ENCODE peak calls at places on chromosomes 12 and 14, in ten cellular contexts. O is glomerular endothelial cell; K is GM04503; V is GM04504; C is OCI-M1; U is neural crest cell; G is left ventricle myocardium superior; W is upper lobe of right lung; Y is left colon; A is stimulated activated CD4-positive, alpha-beta T cell treated with anti-CD3 and anti-CD28 coated beads, TNF-alpha, amount 100 ng/mL, for 24 hours. Q is an unnamed sample.
A peak's percentile ranks its signal among the peaks of the same experiment; 100 is the strongest.

GRCh38 chr14:74324945-74325361 is 22.2 kb upstream of the ABCD4 start:
- DNase-seq in O (no peak), K (no peak), V (no peak), C (peak; percentile 53), U (peak; percentile 14), G (no peak), W (no peak), Y (no peak), A (no peak), Q (no peak)

GRCh38 chr12:122124370-122124769 is 45.8 kb downstream of the MLXIP start:
- DNase-seq in O (no peak), K (no peak), V (no peak), C (no peak), U (no peak), G (peak; percentile 22), W (no peak), Y (no peak), A (no peak), Q (no peak)

GRCh38 chr14:24135834-24136683 is at the start of gene PSME1:
- DNase-seq in O (no peak), K (no peak), V (peak; percentile 69), C (peak; percentile 93), U (peak; percentile 87), G (peak; percentile 97), W (peak; percentile 98), Y (peak; percentile 94), A (peak; percentile 91), Q (peak; percentile 71)

GRCh38 chr14:64965356-64966000 is 6.7 kb downstream of the RAB15 start:
- DNase-seq in O (no peak), K (no peak), V (no peak), C (no peak), U (no peak), G (no peak), W (peak; percentile 53), Y (no peak), A (no peak), Q (no peak)

GRCh38 chr12:80195143-80195726 is 95.9 kb downstream of the OTOGL start:
- DNase-seq in O (peak; percentile 55), K (no peak), V (peak; percentile 29), C (peak; percentile 74), U (peak; percentile 35), G (no peak), W (no peak), Y (no peak), A (no peak), Q (no peak)

GRCh38 chr12:123830675-123831074 is 68.6 kb downstream of the DNAH10 start:
- DNase-seq in O (no peak), K (no peak), V (no peak), C (no peak), U (no peak), G (no peak), W (no peak), Y (no peak), A (no peak), Q (no peak)

GRCh38 chr12:52221912-52222457 is 11.1 kb upstream of the KRT7 start:
- DNase-seq in O (no peak), K (no peak), V (no peak), C (peak; percentile 56), U (peak; percentile 65), G (peak; percentile 70), W (peak; percentile 79), Y (peak; percentile 62), A (peak; percentile 61), Q (no peak)

GRCh38 chr14:89773151-89773550 is 181.4 kb downstream of the EFCAB11 start:
- DNase-seq in O (no peak), K (no peak), V (no peak), C (no peak), U (no peak), G (no peak), W (no peak), Y (no peak), A (no peak), Q (no peak)

GRCh38 chr14:41749425-41749824 is 142.7 kb downstream of the LRFN5 start:
- DNase-seq in O (no peak), K (no peak), V (no peak), C (peak; percentile 75), U (no peak), G (no peak), W (no peak), Y (no peak), A (no peak), Q (peak; percentile 2)

GRCh38 chr12:116538682-116539264 is 20.4 kb upstream of the MAP1LC3B2 start:
- DNase-seq in O (no peak), K (no peak), V (no peak), C (no peak), U (no peak), G (no peak), W (no peak), Y (no peak), A (no peak), Q (no peak)

GRCh38 chr14:85565862-85566296 is 35.9 kb downstream of the FLRT2 start:
- DNase-seq in O (no peak), K (no peak), V (no peak), C (no peak), U (no peak), G (no peak), W (no peak), Y (no peak), A (no peak), Q (no peak)

GRCh38 chr12:115002434-115002833 is 318.5 kb upstream of the TBX3 start:
- DNase-seq in O (no peak), K (no peak), V (no peak), C (no peak), U (no peak), G (no peak), W (no peak), Y (no peak), A (no peak), Q (no peak)

GRCh38 chr12:16506394-16506793 is 99.6 kb downstream of the LMO3 start:
- DNase-seq in O (no peak), K (no peak), V (no peak), C (no peak), U (no peak), G (no peak), W (no peak), Y (no peak), A (no peak), Q (no peak)

GRCh38 chr14:40216976-40217375 is 784.7 kb upstream of the FBXO33 start:
- DNase-seq in O (no peak), K (no peak), V (no peak), C (no peak), U (no peak), G (no peak), W (no peak), Y (no peak), A (no peak), Q (no peak)

GRCh38 chr12:67710582-67710981 is 62.0 kb downstream of the DYRK2 start:
- DNase-seq in O (no peak), K (no peak), V (no peak), C (peak; percentile 31), U (no peak), G (no peak), W (no peak), Y (peak; percentile 88), A (no peak), Q (no peak)

Q was measured in brain pericyte.